ENCODE peak calls at places on chromosome 21, in six cellular contexts. K is AG08396, I is MCF 10A, V is upper lobe of left lung, N is COR-L47, A is H1. O is an unnamed sample.

GRCh38 chr21:37074195-37074510 is 1.1 kb downstream of the TTC3 start:
- DNase-seq in V (no peak), A (no peak), I (peak; percentile 41), N (no peak), K (peak; percentile 12), O (no peak)

GRCh38 chr21:39715804-39716397 is 29.1 kb upstream of the IGSF5 start:
- DNase-seq in I (peak; percentile 39), A (peak; percentile 73), N (peak; percentile 37), K (peak; percentile 37), V (no peak), O (no peak)

GRCh38 chr21:45698493-45698947 is 55.0 kb downstream of the PCBP3 start:
- DNase-seq in V (no peak), A (no peak), N (no peak), K (peak; percentile 45), I (peak; percentile 99), O (no peak)

GRCh38 chr21:31370893-31371652 is 27.0 kb upstream of the TIAM1 start:
- DNase-seq in K (no peak), V (no peak), I (no peak), A (no peak), N (no peak), O (no peak)

GRCh38 chr21:26844258-26845065 is 747 bp downstream of the ADAMTS1 start:
- DNase-seq in V (peak; percentile 89), A (peak; percentile 71), I (peak; percentile 44), N (peak; percentile 64), K (peak; percentile 26), O (no peak)

GRCh38 chr21:35641271-35642016 is 418.9 kb downstream of the SETD4 start:
- DNase-seq in V (no peak), N (no peak), K (no peak), I (no peak), A (no peak), O (no peak)

GRCh38 chr21:39670741-39671140 is 58.0 kb downstream of the B3GALT5 start:
- DNase-seq in I (no peak), K (no peak), N (peak; percentile 87), A (no peak), V (no peak), O (no peak)

GRCh38 chr21:43278359-43278758 is 109.6 kb downstream of the CRYAA start:
- DNase-seq in I (no peak), K (no peak), A (no peak), N (no peak), V (peak; percentile 63), O (no peak)

O was measured in NCI-H1048.